ENCODE peak calls at places on chromosomes 3 and 15, in four cellular contexts. S is right cardiac atrium, F is tibial artery, Z is BE2C. P is an unnamed sample.

GRCh38 chr3:105611304-105612192 is 244.8 kb downstream of the ALCAM start:
- DNase-seq in S (no peak), F (no peak), Z (no peak), P (no peak)

GRCh38 chr15:68183886-68184285 is 21.2 kb downstream of the CALML4 start:
- DNase-seq in S (no peak), F (no peak), Z (no peak), P (no peak)

GRCh38 chr3:101252307-101252706 is 68.1 kb downstream of the IMPG2 start:
- DNase-seq in S (no peak), F (no peak), Z (no peak), P (no peak)

GRCh38 chr3:11072631-11073030 is 80.1 kb downstream of the SLC6A1 start:
- DNase-seq in S (no peak), F (no peak), Z (no peak), P (no peak)

GRCh38 chr3:167684389-167684993 is 30.7 kb upstream of the WDR49 start:
- DNase-seq in S (no peak), F (peak; percentile 24), Z (peak; percentile 57), P (peak; percentile 60)

GRCh38 chr3:140568842-140569520 is 108.9 kb upstream of the TRIM42 start:
- DNase-seq in S (peak; percentile 71), F (no peak), Z (no peak), P (peak; percentile 85)

GRCh38 chr3:58518304-58518789 is 18.6 kb downstream of the ACOX2 start:
- DNase-seq in S (no peak), F (no peak), Z (no peak), P (no peak)

GRCh38 chr15:98807262-98807661 is 158.9 kb downstream of the IGF1R start:
- DNase-seq in S (no peak), F (no peak), Z (no peak), P (no peak)

GRCh38 chr15:63124506-63124905 is 2.8 kb downstream of the LACTB start:
- DNase-seq in S (no peak), F (no peak), Z (no peak), P (no peak)

GRCh38 chr3:141798455-141798854 is 35.2 kb downstream of the GRK7 start:
- DNase-seq in S (peak; percentile 57), F (no peak), Z (no peak), P (peak; percentile 24)

GRCh38 chr15:59751552-59752413 is 62.7 kb upstream of the BNIP2 start:
- DNase-seq in S (no peak), F (no peak), Z (no peak), P (no peak)

GRCh38 chr3:155517907-155518306 is 224.4 kb upstream of the STRIT1 start:
- DNase-seq in S (no peak), F (no peak), Z (no peak), P (no peak)

GRCh38 chr3:111712294-111713180 is 117.4 kb upstream of the ZBED2 start:
- DNase-seq in S (no peak), F (no peak), Z (peak; percentile 49), P (no peak)

GRCh38 chr3:64548200-64548889 is 139.5 kb downstream of the ADAMTS9 start:
- DNase-seq in S (peak; percentile 63), F (peak; percentile 41), Z (no peak), P (peak; percentile 77)

GRCh38 chr3:172341482-172342059 is 106.7 kb downstream of the GHSR start:
- DNase-seq in S (no peak), F (no peak), Z (no peak), P (no peak)

GRCh38 chr3:159830523-159831151 is 158.0 kb upstream of the IL12A start:
- DNase-seq in S (no peak), F (no peak), Z (no peak), P (no peak)

GRCh38 chr3:126621171-126621570 is 33.8 kb downstream of the TXNRD3 start:
- DNase-seq in S (peak; percentile 40), F (no peak), Z (no peak), P (no peak)

GRCh38 chr3:123422457-123422856 is 26.4 kb downstream of the ADCY5 start:
- DNase-seq in S (no peak), F (no peak), Z (no peak), P (no peak)

GRCh38 chr15:73924258-73924921 is 1.9 kb upstream of the LOXL1 start:
- DNase-seq in S (peak; percentile 55), F (peak; percentile 47), Z (peak; percentile 48), P (no peak)

GRCh38 chr3:121834079-121834730 is 655 bp downstream of the IQCB1 start:
- DNase-seq in S (peak; percentile 17), F (no peak), Z (no peak), P (peak; percentile 29)

GRCh38 chr3:192745150-192745549 is 17.8 kb upstream of the FGF12 start:
- DNase-seq in S (no peak), F (no peak), Z (no peak), P (no peak)

GRCh38 chr3:62525276-62525675 is 151.9 kb upstream of the FEZF2 start:
- DNase-seq in S (no peak), F (no peak), Z (no peak), P (no peak)

GRCh38 chr3:141876891-141877561 is 583 bp downstream of the ATP1B3 start:
- DNase-seq in S (peak; percentile 68), F (peak; percentile 54), Z (peak; percentile 54), P (peak; percentile 73)

GRCh38 chr3:60017631-60018030 is 967.8 kb upstream of the CFAP20DC start:
- DNase-seq in S (no peak), F (no peak), Z (no peak), P (no peak)

GRCh38 chr15:77186518-77187095 is 115.7 kb upstream of the TSPAN3 start:
- DNase-seq in S (no peak), F (no peak), Z (no peak), P (no peak)

GRCh38 chr3:140540262-140540661 is 137.6 kb upstream of the TRIM42 start:
- DNase-seq in S (no peak), F (no peak), Z (no peak), P (no peak)

GRCh38 chr3:127134887-127135240 is 58.1 kb upstream of the PRR23E start:
- DNase-seq in S (no peak), F (no peak), Z (no peak), P (no peak)

GRCh38 chr15:58065011-58065444 is 483 bp downstream of the ALDH1A2 start:
- DNase-seq in S (peak; percentile 53), F (no peak), Z (peak; percentile 9), P (no peak)

DNA sequence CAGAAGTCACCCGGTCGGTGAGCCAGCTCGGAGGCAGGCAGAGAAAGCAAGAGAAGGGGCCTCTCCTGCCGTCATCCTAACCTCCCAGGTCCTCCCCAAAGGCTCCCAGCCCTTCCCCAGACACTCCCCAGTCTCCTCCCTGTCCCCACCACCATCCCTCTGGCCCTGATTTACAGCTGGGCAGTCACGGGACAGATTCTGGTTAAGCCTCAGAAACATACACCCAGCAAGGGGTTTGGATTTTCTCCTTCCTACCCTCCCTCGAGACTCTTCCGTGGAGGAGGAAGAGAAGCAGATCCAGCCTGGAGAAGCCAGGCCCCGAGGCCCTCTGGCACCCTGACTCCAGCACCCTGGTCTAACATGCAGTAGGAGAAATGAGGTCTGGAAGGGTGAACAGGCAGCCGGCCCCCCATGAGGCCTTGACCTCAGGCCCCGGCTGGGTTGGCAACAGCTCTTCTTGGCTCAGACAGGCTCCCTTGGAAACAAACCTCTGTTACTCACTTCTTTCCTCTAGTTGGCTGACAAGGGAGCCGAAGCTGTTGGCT is 73.5 kb downstream of the CPN2 start:
- DNase-seq in S (peak; percentile 84), F (peak; percentile 58), Z (no peak), P (peak; percentile 86)
- H3K4me3 ChIP-seq in S (no peak overlapping the region), F (peak overlapping the region; percentile 10), Z (no peak overlapping the region), P (no peak overlapping the region)

GRCh38 chr3:42590989-42591756 is 513 bp downstream of the SS18L2 start:
- DNase-seq in S (no peak), F (no peak), Z (no peak), P (peak; percentile 28)
- H3K4me3 ChIP-seq in S (peak overlapping the region; percentile 80), F (peak overlapping the region; percentile 78), Z (peak overlapping the region; percentile 69), P (no peak overlapping the region)

DNA sequence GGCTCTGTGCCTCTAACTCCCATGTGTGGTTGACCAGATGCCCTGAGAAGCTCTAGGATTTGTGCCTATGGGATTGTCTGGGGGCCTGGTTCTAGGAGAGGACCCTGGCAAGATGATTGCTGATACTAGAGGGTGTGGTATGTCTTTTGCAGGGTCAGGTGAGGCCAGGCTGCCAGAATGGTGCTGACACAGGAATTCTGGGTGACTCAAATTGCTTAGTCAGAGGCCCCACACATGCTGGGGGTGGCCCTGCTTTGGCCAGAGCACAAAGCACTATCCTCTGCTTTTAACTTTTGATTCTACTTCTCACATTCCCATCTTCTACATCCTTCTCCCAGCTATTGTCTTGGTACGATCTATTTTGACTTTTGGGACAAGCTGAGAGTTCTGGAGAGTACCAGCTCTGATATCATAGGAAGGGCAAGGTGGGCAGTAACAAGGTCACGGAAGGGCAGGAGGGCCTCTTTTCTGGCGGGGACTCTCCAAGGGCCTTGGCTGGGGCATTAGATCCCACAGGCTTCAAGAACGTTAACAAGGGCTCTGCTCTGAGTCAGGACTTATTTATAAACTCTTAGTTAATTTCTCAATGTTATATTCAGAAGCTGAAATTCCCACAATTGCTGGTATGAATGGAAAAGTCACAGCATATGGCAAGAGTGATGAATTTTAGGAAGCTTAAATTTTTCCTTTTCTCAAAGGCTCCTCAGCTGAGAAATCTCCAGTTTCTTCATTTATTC is 320.0 kb upstream of the TBC1D5 start:
- DNase-seq in S (no peak), F (no peak), Z (no peak), P (peak; percentile 17)
- H3K4me3 ChIP-seq in S (no peak overlapping the region), F (no peak overlapping the region), Z (no peak overlapping the region), P (no peak overlapping the region)

DNA sequence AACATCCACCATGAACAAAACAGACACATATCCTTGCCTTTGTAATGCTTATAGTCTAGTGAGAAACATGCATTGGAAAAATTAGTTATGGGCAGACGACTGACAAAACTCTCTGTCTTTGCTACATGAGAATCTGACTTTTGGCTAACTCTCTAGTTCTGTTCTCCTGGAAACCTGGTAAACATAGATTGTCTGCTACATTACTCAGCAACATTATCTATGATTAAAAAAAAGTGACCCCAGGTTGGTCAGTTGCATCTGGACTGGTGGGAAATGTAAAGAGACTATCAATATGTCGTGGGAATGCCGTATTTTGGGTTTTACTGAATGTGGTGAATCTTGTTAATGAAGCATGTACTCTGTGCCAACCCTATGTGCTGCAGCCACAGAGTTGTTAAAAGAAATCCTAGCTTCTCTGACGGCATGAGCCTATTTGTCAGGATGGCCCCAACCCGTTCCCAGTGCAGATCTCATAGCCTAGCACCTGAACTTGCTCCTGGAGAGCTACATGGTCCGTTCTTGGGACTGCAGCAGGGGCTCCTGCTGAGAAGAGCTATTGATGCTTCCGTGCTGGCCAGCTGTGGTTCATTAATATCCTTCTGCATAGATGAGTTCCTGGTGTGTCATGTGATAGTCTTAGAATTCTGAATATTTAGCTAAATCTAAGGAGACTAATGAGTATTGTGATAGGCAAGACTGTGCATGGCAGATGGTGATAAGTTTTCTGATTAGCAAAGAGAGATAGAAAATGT is 311.7 kb upstream of the ZNF717 start:
- DNase-seq in S (no peak), F (no peak), Z (no peak), P (no peak)
- H3K4me3 ChIP-seq in S (no peak overlapping the region), F (no peak overlapping the region), Z (no peak overlapping the region), P (no peak overlapping the region)

GRCh38 chr3:66418432-66419052 is 82.3 kb downstream of the LRIG1 start:
- DNase-seq in S (no peak), F (peak; percentile 64), Z (no peak), P (no peak)
- H3K4me3 ChIP-seq in S (no peak overlapping the region), F (no peak overlapping the region), Z (no peak overlapping the region), P (no peak overlapping the region)

DNA sequence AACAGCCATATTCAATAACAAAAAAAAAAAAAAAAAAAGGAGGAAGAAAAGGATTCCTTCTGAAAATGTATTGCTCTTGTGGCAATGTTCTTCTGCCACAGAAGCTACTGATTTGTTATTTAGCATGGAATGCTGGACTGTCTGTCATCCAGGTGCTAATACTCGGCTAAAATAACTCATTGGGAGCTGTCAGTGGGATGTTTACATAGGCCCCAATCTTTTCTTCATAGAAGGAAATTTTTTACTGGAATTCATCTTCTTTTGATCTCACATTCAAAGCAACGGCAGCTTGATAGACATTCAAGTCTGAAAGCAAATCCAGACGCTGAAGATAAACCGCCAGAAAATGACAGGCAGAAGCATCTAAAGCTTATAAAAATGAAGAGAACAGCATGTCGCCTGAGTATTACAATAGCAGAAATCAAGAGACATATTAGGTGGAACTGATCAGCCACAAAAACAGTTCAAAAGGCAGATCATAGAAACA is 452.1 kb downstream of the FOXP1 start:
- DNase-seq in S (no peak), F (no peak), Z (no peak), P (no peak)
- H3K4me3 ChIP-seq in S (peak overlapping the region; percentile 74), F (peak overlapping the region; percentile 59), Z (no peak overlapping the region), P (no peak overlapping the region)

P was measured in adrenal gland.